ENCODE peak calls at places on chromosomes 2 and 18, in five cellular contexts. B, L, D, N and Y are unnamed samples.

GRCh38 chr2:182717451-182718215 is 1.6 kb downstream of the DNAJC10 start:
- DNase-seq in B (no peak), L (peak; percentile 21), D (no peak), N (no peak), Y (no peak)

GRCh38 chr2:236240228-236240990 is 23.8 kb downstream of the ASB18 start:
- DNase-seq in B (no peak), L (no peak), D (no peak), N (no peak), Y (no peak)

GRCh38 chr18:11005528-11005927 is 143.8 kb downstream of the PIEZO2 start:
- DNase-seq in B (peak; percentile 31), L (no peak), D (no peak), N (peak; percentile 39), Y (no peak)

GRCh38 chr2:171878481-171878993 is 15.5 kb downstream of the SLC25A12 start:
- DNase-seq in B (no peak), L (peak; percentile 87), D (no peak), N (peak; percentile 48), Y (no peak)

GRCh38 chr2:69567157-69567908 is 76.2 kb downstream of the AAK1 start:
- DNase-seq in B (no peak), L (no peak), D (no peak), N (no peak), Y (no peak)

GRCh38 chr18:2948038-2948437 is 64.9 kb downstream of the LPIN2 start:
- DNase-seq in B (peak; percentile 50), L (no peak), D (no peak), N (no peak), Y (peak; percentile 15)

GRCh38 chr2:74538881-74539339 is 9.2 kb downstream of the HTRA2 start:
- DNase-seq in B (no peak), L (no peak), D (no peak), N (no peak), Y (no peak)

GRCh38 chr2:8169443-8169842 is 512.4 kb upstream of the ID2 start:
- DNase-seq in B (no peak), L (no peak), D (no peak), N (no peak), Y (no peak)

GRCh38 chr2:75202359-75202758 is 3.0 kb upstream of the TACR1 start:
- DNase-seq in B (no peak), L (no peak), D (no peak), N (no peak), Y (no peak)

GRCh38 chr2:225030089-225030653 is 12.1 kb downstream of the DOCK10 start:
- DNase-seq in B (no peak), L (no peak), D (no peak), N (no peak), Y (no peak)

GRCh38 chr18:13235981-13236380 is 17.4 kb downstream of the LDLRAD4 start:
- DNase-seq in B (peak; percentile 33), L (no peak), D (peak; percentile 77), N (peak; percentile 70), Y (no peak)

GRCh38 chr2:42868096-42868495 is 75.7 kb upstream of the HAAO start:
- DNase-seq in B (no peak), L (no peak), D (no peak), N (no peak), Y (no peak)

GRCh38 chr2:20675701-20676352 is 8.9 kb downstream of the GDF7 start:
- DNase-seq in B (peak; percentile 71), L (no peak), D (no peak), N (no peak), Y (no peak)